ENCODE peak calls at places on chromosomes 3 and 15, in four cellular contexts. T, S, D and X are unnamed samples.

GRCh38 chr3:69182588-69183299 is 60.3 kb upstream of the LMOD3 start:
- DNase-seq in T (peak), S (no peak), D (peak), X (peak)

GRCh38 chr15:91694131-91694828 is 159.2 kb upstream of the SLCO3A1 start:
- DNase-seq in T (no peak), S (no peak), D (no peak), X (no peak)

GRCh38 chr3:114299925-114300624 is 6.2 kb downstream of the TIGIT start:
- DNase-seq in T (no peak), S (no peak), D (no peak), X (no peak)

GRCh38 chr3:40915346-40915865 is 283.9 kb upstream of the CTNNB1 start:
- DNase-seq in T (peak), S (no peak), D (no peak), X (no peak)

GRCh38 chr3:168654700-168655099 is 559.0 kb upstream of the GOLIM4 start:
- DNase-seq in T (no peak), S (no peak), D (no peak), X (no peak)

GRCh38 chr15:77144492-77145070 is 73.7 kb upstream of the TSPAN3 start:
- DNase-seq in T (peak), S (no peak), D (peak), X (peak)

GRCh38 chr15:92524161-92524560 is 130.5 kb downstream of the ST8SIA2 start:
- DNase-seq in T (no peak), S (no peak), D (no peak), X (peak)

GRCh38 chr3:127089487-127090145 is 103.3 kb upstream of the PRR23E start:
- DNase-seq in T (no peak), S (no peak), D (peak), X (no peak)

GRCh38 chr3:155859859-155860258 is 5.6 kb upstream of the SLC33A1 start:
- DNase-seq in T (no peak), S (no peak), D (peak), X (peak)
- TF ChIP-seq CTCF in T (peak), S (no peak), D (peak), X (no peak)

DNA sequence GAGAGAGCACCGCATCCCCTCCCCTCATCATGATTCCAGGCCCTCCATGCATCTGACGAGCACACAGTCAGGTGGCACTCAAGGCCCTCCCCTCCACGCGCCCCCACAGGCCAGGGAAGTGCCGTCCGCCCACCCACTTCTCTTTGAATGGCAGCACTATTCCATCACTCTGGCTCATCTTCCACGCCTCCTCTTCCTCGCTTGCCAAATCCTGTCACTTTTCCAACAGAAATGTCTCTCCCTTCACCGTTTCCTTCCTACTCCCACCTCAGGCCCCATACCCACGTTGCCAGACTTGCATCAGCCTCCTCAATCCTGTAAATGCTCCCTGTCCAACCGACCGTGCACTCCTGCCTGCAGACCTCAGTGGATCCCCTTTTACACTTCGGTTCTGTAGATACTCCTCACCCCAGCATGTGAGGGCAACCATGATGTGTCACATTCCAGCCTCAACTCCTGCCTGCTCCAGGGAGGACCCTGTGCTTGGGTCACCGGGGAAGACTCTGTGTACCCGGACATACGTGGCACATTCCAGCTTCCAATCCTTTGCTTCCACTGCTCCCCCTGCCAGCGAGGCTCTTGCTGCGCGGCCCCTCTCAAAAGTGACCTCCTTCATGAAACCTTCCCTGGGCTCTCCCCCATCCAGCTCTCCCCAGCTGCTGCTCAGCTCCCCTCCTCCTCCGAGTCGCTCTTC is 29.6 kb downstream of the ADCY5 start:
- DNase-seq in T (no peak), S (no peak), D (no peak), X (no peak)
- TF ChIP-seq CTCF in T (no peak), S (no peak), D (no peak), X (no peak)

GRCh38 chr15:55884223-55884622 is 109.2 kb downstream of the NEDD4 start:
- DNase-seq in T (no peak), S (no peak), D (no peak), X (no peak)
- TF ChIP-seq CTCF in T (no peak), S (no peak), D (no peak), X (no peak)

GRCh38 chr3:39445927-39446326 is 21.6 kb upstream of the MOBP start:
- DNase-seq in T (no peak), S (no peak), D (no peak), X (no peak)

GRCh38 chr3:39446444-39446843 is 21.0 kb upstream of the MOBP start:
- DNase-seq in T (no peak), S (no peak), D (no peak), X (no peak)

GRCh38 chr3:39440316-39440715 is 27.2 kb upstream of the MOBP start:
- DNase-seq in T (no peak), S (no peak), D (no peak), X (no peak)

GRCh38 chr3:39447637-39448483 is 19.6 kb upstream of the MOBP start:
- DNase-seq in T (peak), S (peak), D (peak), X (peak)

DNA sequence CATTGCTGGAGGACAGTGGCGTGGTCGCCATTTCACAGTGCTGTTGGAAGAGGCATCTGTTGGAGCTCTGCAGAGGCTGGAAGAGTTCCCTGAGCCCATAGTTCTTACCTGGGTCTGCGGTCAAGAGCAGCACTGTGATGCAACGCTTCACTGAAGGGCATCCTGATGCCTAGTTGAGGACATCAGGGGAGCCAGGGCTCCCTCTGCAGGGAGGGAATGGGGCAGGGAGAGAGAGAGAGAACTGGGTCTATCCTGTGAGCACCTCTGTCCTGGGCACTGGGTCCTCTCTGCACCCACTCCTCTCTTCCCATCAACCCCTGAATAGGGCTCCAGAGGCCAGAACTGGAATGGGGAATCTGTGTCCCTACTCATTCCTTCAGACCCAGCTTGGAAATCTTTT is 23.9 kb upstream of the MOBP start:
- DNase-seq in T (no peak), S (no peak), D (no peak), X (no peak)
- TF ChIP-seq CTCF in T (peak), S (no peak), D (peak), X (no peak)

GRCh38 chr3:195888981-195889842 is 19.1 kb downstream of the TNK2 start:
- DNase-seq in T (no peak), S (no peak), D (no peak), X (no peak)

GRCh38 chr3:195891431-195892104 is 16.8 kb downstream of the TNK2 start:
- DNase-seq in T (no peak), S (no peak), D (no peak), X (no peak)

GRCh38 chr3:195888311-195888761 is 20.0 kb downstream of the TNK2 start:
- DNase-seq in T (no peak), S (no peak), D (no peak), X (no peak)

GRCh38 chr3:195892105-195892354 is 16.3 kb downstream of the TNK2 start:
- DNase-seq in T (no peak), S (no peak), D (no peak), X (no peak)

DNA sequence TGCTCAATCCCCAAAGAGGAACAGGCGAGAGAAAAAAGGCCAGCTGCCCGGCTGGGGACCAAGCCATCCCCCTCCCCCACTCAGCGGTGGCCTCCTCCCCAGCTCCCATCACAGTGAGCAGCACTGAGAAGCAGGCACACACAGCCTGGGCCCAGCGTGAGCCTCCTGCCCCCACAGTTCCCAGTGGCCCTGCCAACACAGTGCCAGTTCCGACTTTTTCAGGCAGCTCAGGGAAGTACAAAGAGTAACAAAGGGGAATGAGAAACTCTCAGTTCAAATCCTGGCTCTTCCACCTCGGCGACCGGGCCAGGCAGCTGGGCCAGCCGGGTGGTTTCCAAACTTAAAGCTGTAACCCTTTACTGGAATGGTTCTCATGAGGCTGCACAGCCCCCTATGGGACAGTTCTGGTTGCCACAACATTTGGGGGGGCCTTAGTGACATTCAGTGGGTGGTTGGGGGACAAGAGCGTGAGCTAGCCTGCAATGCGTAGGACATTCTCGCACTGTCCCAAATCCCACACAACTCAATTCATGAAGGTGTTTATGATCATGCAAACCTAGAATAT is 18.4 kb downstream of the TNK2 start:
- DNase-seq in T (no peak), S (no peak), D (no peak), X (no peak)
- TF ChIP-seq CTCF in T (no peak), S (no peak), D (no peak), X (no peak)

DNA sequence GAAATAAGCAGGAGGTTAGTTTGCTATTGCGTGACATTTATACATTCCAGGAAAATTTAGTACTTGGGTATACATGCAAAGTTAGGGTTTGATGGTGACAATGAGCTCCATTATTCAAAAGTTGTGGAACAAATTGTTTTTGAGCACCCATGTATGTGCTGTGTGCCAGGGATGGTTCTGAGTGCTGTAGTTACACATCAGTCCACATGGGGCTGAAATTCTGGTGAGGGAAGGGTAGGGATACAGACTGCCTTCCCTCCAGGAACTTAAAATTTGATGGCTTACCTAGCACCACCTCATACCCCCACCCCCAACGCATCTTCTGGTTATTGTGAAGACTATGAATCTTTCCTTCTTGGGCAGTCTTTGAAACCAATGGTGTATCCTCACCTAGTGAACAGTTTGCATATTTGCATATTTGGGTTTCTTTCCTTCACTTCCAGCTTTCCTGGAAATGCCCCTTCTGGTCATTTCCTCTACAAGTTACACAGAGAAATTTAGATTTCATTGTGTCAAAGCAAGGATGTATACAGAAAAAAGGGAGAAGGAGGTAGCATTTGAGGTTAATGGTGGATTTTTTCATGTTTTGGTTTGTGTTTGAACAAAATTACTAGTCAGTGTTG is 222.0 kb upstream of the IL12A start:
- DNase-seq in T (peak), S (no peak), D (peak), X (peak)
- TF ChIP-seq CTCF in T (peak), S (no peak), D (peak), X (peak)

GRCh38 chr3:123161167-123161566 is 40.6 kb upstream of the SEC22A start:
- DNase-seq in T (no peak), S (no peak), D (no peak), X (no peak)
- TF ChIP-seq CTCF in T (no peak), S (no peak), D (no peak), X (no peak)

GRCh38 chr15:73244333-73244732 is 124.4 kb downstream of the HCN4 start:
- DNase-seq in T (peak), S (no peak), D (no peak), X (peak)

GRCh38 chr15:73240864-73241499 is 127.8 kb downstream of the HCN4 start:
- DNase-seq in T (peak), S (peak), D (peak), X (peak)

GRCh38 chr15:73237910-73238309 is 130.8 kb downstream of the HCN4 start:
- DNase-seq in T (no peak), S (no peak), D (no peak), X (no peak)

GRCh38 chr15:73239564-73240208 is 129.1 kb downstream of the HCN4 start:
- DNase-seq in T (peak), S (no peak), D (peak), X (peak)
- TF ChIP-seq CTCF in T (peak), S (no peak), D (peak), X (no peak)

DNA sequence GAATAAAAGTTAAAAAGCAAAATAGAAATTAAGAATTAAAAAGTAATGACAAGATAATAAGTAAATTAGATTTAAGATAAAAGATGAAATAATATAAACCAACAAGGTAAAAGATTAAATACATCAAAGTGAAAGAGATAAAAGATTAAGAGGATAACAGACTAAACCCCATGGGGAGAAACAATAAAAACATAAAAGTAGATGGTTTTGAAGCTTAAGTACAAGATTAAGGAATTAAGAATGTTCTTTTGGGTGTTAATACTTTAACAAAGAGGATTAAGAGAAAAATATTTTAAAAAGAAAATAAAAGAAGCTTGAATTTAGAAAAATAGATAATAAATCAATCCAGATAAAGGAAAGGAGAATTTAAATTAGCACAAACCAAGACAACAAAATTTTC is 85.4 kb downstream of the SQOR start:
- DNase-seq in T (no peak), S (no peak), D (no peak), X (no peak)
- TF ChIP-seq CTCF in T (no peak), S (no peak), D (no peak), X (no peak)

GRCh38 chr3:42786631-42787030 is 13.6 kb upstream of the CCDC13 start:
- DNase-seq in T (no peak), S (no peak), D (no peak), X (no peak)
- TF ChIP-seq CTCF in T (no peak), S (no peak), D (no peak), X (no peak)